ENCODE peak calls at places on chromosomes 2 and 18, in eight cellular contexts. L is HL-60; V is activated CD4-positive, alpha-beta T cell treated with anti-CD3 and anti-CD28 coated beads, Interleukin-2, amount 10 ng/mL, durations not matched to agents 7 days and 5 days; J is heart left ventricle; G is posterior cingulate gyrus; Z is NCI-H1694; O is GM23338; P is GF-D8. C is an unnamed sample.

GRCh38 chr18:44729631-44730101 is 49.0 kb downstream of the SETBP1 start:
- DNase-seq in L (no peak), J (no peak), P (no peak), O (no peak), Z (no peak), V (no peak), G (no peak), C (no peak)

GRCh38 chr18:9700261-9700796 is 7.8 kb upstream of the RAB31 start:
- DNase-seq in V (no peak), G (no peak), O (no peak), Z (no peak), J (no peak), L (no peak), P (peak; percentile 62), C (no peak)

GRCh38 chr2:203908344-203909185 is 28.0 kb upstream of the ICOS start:
- DNase-seq in J (no peak), P (no peak), L (peak; percentile 58), G (no peak), V (no peak), O (no peak), Z (no peak), C (no peak)

GRCh38 chr2:101901241-101901640 is 90.5 kb upstream of the IL1R2 start:
- DNase-seq in P (no peak), Z (no peak), J (no peak), V (no peak), G (no peak), O (no peak), L (no peak), C (no peak)

GRCh38 chr18:76436342-76436741 is 58.7 kb downstream of the ZNF516 start:
- DNase-seq in P (no peak), O (no peak), G (no peak), V (no peak), L (no peak), Z (no peak), J (no peak), C (no peak)

GRCh38 chr2:232113821-232114220 is 152.3 kb downstream of the DIS3L2 start:
- DNase-seq in V (no peak), O (no peak), G (no peak), P (peak; percentile 47), J (no peak), Z (no peak), L (no peak), C (no peak)

GRCh38 chr2:34070196-34070595 is 471.1 kb upstream of the FAM98A start:
- DNase-seq in L (no peak), O (no peak), V (no peak), Z (no peak), J (no peak), P (no peak), G (no peak), C (no peak)

GRCh38 chr2:114068438-114068837 is 178.5 kb downstream of the ACTR3 start:
- DNase-seq in J (no peak), G (no peak), O (peak; percentile 24), Z (no peak), P (no peak), V (no peak), L (no peak), C (no peak)

GRCh38 chr2:102200539-102200938 is 13.7 kb downstream of the IL1RL2 start:
- DNase-seq in P (no peak), G (no peak), J (no peak), Z (no peak), V (no peak), O (peak; percentile 6), L (no peak), C (no peak)

GRCh38 chr2:195575879-195576391 is 81.1 kb upstream of the SLC39A10 start:
- DNase-seq in P (peak; percentile 48), O (peak; percentile 37), L (no peak), G (no peak), V (no peak), J (no peak), Z (peak; percentile 5), C (no peak)

GRCh38 chr2:28035163-28035690 is 144.7 kb downstream of the BABAM2 start:
- DNase-seq in O (no peak), G (no peak), J (no peak), P (no peak), V (no peak), Z (no peak), L (no peak), C (peak; percentile 13)

GRCh38 chr18:62663731-62664336 is 51.5 kb upstream of the PHLPP1 start:
- DNase-seq in V (no peak), J (no peak), Z (no peak), O (no peak), P (no peak), G (no peak), L (no peak), C (no peak)

GRCh38 chr2:16240459-16240858 is 300.1 kb downstream of the MYCN start:
- DNase-seq in Z (no peak), J (no peak), V (no peak), G (no peak), P (no peak), O (no peak), L (no peak), C (no peak)

GRCh38 chr2:95345415-95346235 is 48.5 kb downstream of the KCNIP3 start:
- DNase-seq in J (peak; percentile 92), L (peak; percentile 43), O (peak; percentile 88), Z (peak; percentile 46), V (peak; percentile 58), G (peak; percentile 82), P (peak; percentile 0), C (peak; percentile 78)

GRCh38 chr2:28287261-28287915 is 105.3 kb upstream of the FOSL2 start:
- DNase-seq in P (no peak), G (no peak), J (no peak), L (no peak), O (no peak), Z (no peak), V (no peak), C (no peak)